ENCODE peak calls at places on chromosomes 3 and 15, in eight cellular contexts. K is neural progenitor cell, M is HCT116, X is SK-N-SH, Q is PC-3, D is hepatocyte, P is GM23338, U is MM.1S. H is an unnamed sample.

GRCh38 chr3:72906154-72906553 is 18.3 kb downstream of the GXYLT2 start:
- DNase-seq in U (no peak), P (no peak), D (no peak), K (peak; percentile 14), X (no peak), M (no peak), Q (no peak), H (no peak)

GRCh38 chr3:191269289-191270085 is 59.7 kb upstream of the CCDC50 start:
- DNase-seq in Q (peak; percentile 48), K (no peak), D (no peak), U (no peak), M (no peak), P (no peak), X (no peak), H (no peak)

GRCh38 chr3:8886556-8886955 is 76.7 kb downstream of the RAD18 start:
- DNase-seq in U (no peak), Q (peak; percentile 71), X (no peak), P (no peak), D (no peak), K (no peak), M (no peak), H (no peak)

GRCh38 chr3:37909067-37909911 is 47.6 kb downstream of the CTDSPL start:
- DNase-seq in X (no peak), K (no peak), M (no peak), U (no peak), P (no peak), D (no peak), Q (peak; percentile 29), H (no peak)

GRCh38 chr3:42504334-42505202 is 2.1 kb downstream of the VIPR1 start:
- DNase-seq in K (no peak), P (no peak), Q (no peak), U (no peak), D (peak; percentile 65), X (no peak), M (no peak), H (no peak)

GRCh38 chr15:98169551-98169950 is 209.0 kb downstream of the ARRDC4 start:
- DNase-seq in X (no peak), D (no peak), P (no peak), U (no peak), K (no peak), Q (no peak), M (no peak), H (no peak)

GRCh38 chr3:8981296-8981695 is 18.0 kb upstream of the RAD18 start:
- DNase-seq in X (no peak), U (no peak), P (no peak), D (no peak), K (no peak), M (no peak), Q (no peak), H (no peak)

GRCh38 chr15:44102675-44103254 is 92.3 kb downstream of the FRMD5 start:
- DNase-seq in Q (peak; percentile 99), K (peak; percentile 43), U (no peak), D (peak; percentile 12), X (no peak), P (no peak), M (peak; percentile 93), H (no peak)

GRCh38 chr3:73143401-73143800 is 81.9 kb downstream of the EBLN2 start:
- DNase-seq in P (no peak), X (no peak), U (no peak), Q (no peak), D (no peak), K (no peak), M (no peak), H (no peak)

DNA sequence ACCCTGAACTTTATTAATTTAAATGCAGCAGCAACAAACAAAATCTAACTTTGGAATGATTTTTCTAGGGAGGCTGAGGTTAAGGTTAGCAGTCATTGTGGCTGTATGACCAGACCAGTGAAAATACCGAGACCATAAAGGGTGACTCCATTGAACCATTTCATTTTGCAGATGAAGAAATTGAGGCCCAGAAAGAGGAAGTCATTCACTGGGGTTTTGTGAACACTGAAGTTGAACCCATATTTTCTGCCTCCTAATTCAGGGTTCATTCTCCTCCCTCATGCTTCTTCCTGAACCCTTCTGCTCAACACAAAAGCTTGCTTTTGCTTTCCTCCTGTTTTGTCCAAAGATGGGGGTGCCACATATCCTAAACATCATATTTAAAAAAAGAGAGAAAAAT is 65.8 kb upstream of the PLCL2 start:
- DNase-seq in X (no peak), Q (no peak), D (no peak), K (no peak), U (no peak), M (no peak), P (no peak), H (no peak)
- TF ChIP-seq CTCF in X (no peak), Q (no peak), D (no peak), K (no peak), U (no peak), M (no peak), P (no peak), H (no peak)

GRCh38 chr3:50676031-50676705 is 1.4 kb downstream of the DOCK3 start:
- DNase-seq in Q (no peak), K (no peak), M (no peak), D (no peak), P (peak; percentile 58), U (no peak), X (no peak), H (no peak)

GRCh38 chr3:50672656-50673055 is 2.1 kb upstream of the DOCK3 start:
- DNase-seq in K (no peak), U (no peak), D (no peak), Q (no peak), X (no peak), M (no peak), P (no peak), H (no peak)

GRCh38 chr3:50673937-50674336 is 790 bp upstream of the DOCK3 start:
- DNase-seq in X (no peak), M (no peak), K (no peak), U (no peak), D (no peak), Q (no peak), P (peak; percentile 17), H (no peak)

GRCh38 chr3:50675179-50676030 is 678 bp downstream of the DOCK3 start:
- DNase-seq in D (peak; percentile 54), U (peak; percentile 36), Q (no peak), X (peak; percentile 78), M (no peak), K (peak; percentile 85), P (peak; percentile 80), H (peak; percentile 10)

DNA sequence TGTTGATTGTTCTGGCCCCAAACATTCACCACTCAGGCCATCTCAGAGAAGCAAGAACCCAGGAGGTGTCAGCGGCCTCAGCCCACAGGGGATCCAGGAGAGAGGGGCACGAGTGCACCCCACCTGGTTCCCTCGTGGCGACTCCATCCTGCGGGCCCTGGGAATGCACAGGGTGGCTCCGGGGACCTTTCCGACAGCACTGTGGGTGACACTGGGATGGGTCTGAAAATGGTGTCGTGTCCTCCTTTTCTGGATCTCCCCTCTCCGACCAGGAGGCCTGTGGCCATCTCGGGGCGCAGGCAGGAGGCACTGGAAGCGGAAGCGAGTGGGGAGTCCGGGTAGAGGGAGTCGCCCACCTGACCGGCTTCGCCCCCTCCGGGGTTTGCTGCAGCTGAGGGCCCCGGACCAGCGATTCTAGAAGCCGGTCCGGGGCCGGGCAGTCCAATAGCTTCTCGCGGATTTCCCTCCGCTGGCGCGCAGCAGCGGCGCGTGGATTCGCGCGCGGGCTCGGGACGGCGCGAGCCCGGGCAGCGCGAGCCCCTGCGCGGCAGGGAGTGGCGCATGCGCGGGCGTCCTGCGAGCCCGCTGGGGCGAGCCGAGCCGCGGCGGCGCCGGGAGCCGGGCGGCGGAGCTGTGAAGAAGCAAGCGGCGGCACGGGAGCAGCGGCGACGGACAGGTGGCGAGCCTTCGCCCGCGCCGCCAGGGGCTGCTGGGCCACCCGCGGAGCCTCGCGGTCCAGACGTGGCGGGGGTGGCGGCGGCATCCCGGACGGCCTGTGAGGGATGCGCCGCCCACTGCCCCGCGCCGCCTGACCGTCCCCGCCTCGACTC is at the start of gene DOCK3:
- DNase-seq in P (peak; percentile 83), U (peak; percentile 79), D (peak; percentile 92), M (no peak), K (peak; percentile 93), Q (peak; percentile 60), X (peak; percentile 94), H (no peak)
- H2AFZ ChIP-seq in P (peak within 1 kb of the TSS; percentile 93), U (peak within 1 kb of the TSS; percentile 77), D (peak within 1 kb of the TSS; percentile 42), M (peak within 1 kb of the TSS; percentile 59), K (peak within 1 kb of the TSS; percentile 99), Q (no peak within 1 kb of the TSS), X (no peak within 1 kb of the TSS), H (no peak within 1 kb of the TSS)

DNA sequence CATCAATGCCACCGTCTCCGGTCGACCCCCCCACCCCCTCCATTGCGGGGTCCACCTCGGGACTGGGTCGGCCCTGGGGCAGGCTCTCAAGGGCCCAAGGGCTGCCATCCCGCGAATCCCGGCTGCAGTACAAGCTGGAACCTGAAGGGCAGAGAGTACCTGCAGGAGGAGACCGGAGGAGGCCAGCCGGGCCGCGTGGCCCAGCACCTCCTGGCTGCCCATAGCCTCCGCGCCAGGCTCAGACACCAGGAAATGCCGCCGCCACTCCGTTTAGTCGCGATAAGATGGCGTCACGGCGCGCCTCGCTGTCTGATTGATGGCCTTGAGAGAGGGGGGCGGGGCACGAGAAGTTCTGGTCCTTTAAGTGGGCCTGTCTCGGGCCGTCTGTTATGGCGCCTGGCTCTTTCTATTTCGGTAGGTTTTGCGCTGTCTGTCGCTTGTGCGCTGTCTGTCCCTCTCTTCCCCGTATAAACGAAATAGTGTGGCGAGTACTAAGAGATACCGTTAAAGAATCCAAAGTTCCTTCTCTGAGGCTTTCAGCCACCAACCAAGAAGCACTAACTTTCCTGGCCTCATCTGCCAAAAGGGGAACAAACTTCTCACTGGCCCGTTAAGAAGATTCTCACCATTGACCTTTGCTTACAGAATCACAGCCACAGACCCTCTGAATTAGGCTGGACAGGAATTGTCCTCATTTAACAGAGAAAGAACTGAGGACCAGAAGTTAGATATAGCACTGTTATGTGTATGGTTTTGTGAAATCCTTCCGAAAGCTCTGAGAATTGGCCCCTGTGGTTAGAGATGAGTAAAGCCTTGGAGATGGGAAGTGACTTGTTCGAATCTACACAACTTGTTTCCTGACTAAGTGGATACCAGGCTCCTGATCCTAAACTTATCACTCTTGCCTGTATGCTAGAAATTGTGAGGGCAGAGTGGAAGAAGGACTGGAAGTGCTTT is at the start of gene RFT1:
- DNase-seq in M (peak; percentile 90), P (peak; percentile 99), U (peak; percentile 96), K (peak; percentile 98), Q (peak; percentile 96), X (peak; percentile 90), D (peak; percentile 99), H (peak; percentile 97)
- TF ChIP-seq EZH2phosphoT487 in M (no peak), P (no peak), U (no peak), K (no peak), Q (no peak), X (no peak), D (no peak), H (no peak)

DNA sequence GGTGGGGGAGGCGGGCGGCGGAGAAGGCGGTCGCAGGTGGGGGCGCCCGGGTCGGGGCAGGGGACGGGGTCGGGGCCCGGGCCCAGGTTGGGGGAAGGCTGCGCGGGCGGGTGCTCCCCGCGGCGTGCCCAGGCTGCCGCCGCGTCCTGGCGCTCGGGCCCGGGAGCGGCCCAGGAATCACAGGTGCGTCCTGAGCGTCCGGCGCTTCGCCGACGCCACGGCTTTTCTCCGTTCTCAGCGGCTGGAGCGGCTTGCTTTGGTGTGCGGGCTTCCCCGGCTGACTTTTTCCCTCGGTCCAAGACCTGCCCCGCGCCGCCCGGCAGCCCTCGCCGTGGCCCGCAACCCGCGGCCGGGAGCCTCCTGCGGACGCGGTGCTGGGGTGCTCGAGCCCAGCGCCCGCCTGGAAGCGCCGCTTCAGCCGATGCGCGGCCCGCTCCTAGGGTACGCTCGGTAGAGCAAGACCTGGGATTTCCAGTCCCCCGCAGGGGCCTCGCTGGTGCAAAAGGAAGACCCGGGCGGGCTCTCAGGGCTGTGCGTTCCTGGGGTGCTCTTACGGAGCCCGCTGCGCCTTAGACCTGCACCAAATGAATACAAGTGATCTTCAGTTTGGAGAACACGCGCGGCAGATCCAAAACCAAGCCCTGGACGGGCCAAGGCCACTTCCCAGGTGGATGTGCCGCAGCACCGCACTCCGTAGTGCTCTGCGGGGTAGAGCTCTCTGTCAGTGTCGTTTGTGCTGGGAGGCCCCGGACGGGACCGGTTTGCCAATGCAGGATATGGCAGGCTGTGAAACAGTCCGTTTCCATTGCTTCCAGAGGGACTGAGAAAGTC is 639 bp downstream of the NIPA1 start:
- DNase-seq in X (peak; percentile 66), P (peak; percentile 66), Q (peak; percentile 40), U (peak; percentile 37), D (peak; percentile 57), K (peak; percentile 66), M (no peak), H (peak; percentile 63)
- TF ChIP-seq CTCF in X (no peak), P (no peak), Q (no peak), U (no peak), D (no peak), K (no peak), M (no peak), H (no peak)

H was measured in OCI-LY7.